ENCODE peak calls at places on chromosomes 3 and 15, in five cellular contexts. P is lower lobe of right lung, H is heart right ventricle, X is neuronal stem cell, Q is NCI-H2171. B is an unnamed sample.

GRCh38 chr3:50304601-50305000 is 1.2 kb upstream of the HYAL1 start:
- DNase-seq in P (no peak), H (no peak), X (no peak), Q (no peak), B (no peak)

GRCh38 chr15:22904736-22905135 is 66.3 kb downstream of the NIPA2 start:
- DNase-seq in P (no peak), H (no peak), X (no peak), Q (peak; percentile 81), B (no peak)

GRCh38 chr3:15638891-15639262 is 37.3 kb downstream of the BTD start:
- DNase-seq in P (no peak), H (no peak), X (no peak), Q (no peak), B (no peak)

GRCh38 chr3:158573714-158574113 is 2.7 kb downstream of the MLF1 start:
- DNase-seq in P (no peak), H (no peak), X (no peak), Q (no peak), B (no peak)

GRCh38 chr3:123332124-123332641 is 116.7 kb downstream of the ADCY5 start:
- DNase-seq in P (peak; percentile 35), H (no peak), X (no peak), Q (no peak), B (no peak)

GRCh38 chr3:100575704-100576103 is 33.7 kb upstream of the ADGRG7 start:
- DNase-seq in P (no peak), H (no peak), X (no peak), Q (no peak), B (no peak)

GRCh38 chr3:37474936-37475335 is 300.6 kb upstream of the LRRFIP2 start:
- DNase-seq in P (no peak), H (no peak), X (no peak), Q (no peak), B (no peak)

GRCh38 chr3:53680026-53680425 is 166.2 kb downstream of the CHDH start:
- DNase-seq in P (no peak), H (no peak), X (no peak), Q (no peak), B (peak; percentile 42)

GRCh38 chr3:112767177-112767576 is 79.5 kb downstream of the CD200R1L start:
- DNase-seq in P (no peak), H (no peak), X (no peak), Q (no peak), B (no peak)

GRCh38 chr15:39285066-39285465 is 295.8 kb upstream of the THBS1 start:
- DNase-seq in P (no peak), H (no peak), X (no peak), Q (no peak), B (no peak)

GRCh38 chr3:106168941-106169340 is 300.1 kb upstream of the CBLB start:
- DNase-seq in P (no peak), H (no peak), X (no peak), Q (no peak), B (no peak)

GRCh38 chr3:188812198-188812597 is 359.6 kb upstream of the TPRG1 start:
- DNase-seq in P (no peak), H (no peak), X (no peak), Q (no peak), B (no peak)

GRCh38 chr15:86915811-86916331 is 836.2 kb downstream of the AGBL1 start:
- DNase-seq in P (no peak), H (peak; percentile 20), X (peak; percentile 56), Q (no peak), B (peak; percentile 34)

GRCh38 chr3:179713643-179714090 is 60.8 kb downstream of the USP13 start:
- DNase-seq in P (no peak), H (no peak), X (no peak), Q (no peak), B (no peak)

GRCh38 chr15:57355259-57355658 is 21.0 kb upstream of the CGNL1 start:
- DNase-seq in P (no peak), H (no peak), X (no peak), Q (no peak), B (no peak)

GRCh38 chr3:107846282-107846852 is 244.5 kb downstream of the CD47 start:
- DNase-seq in P (peak; percentile 74), H (peak; percentile 57), X (peak; percentile 69), Q (no peak), B (no peak)